ENCODE peak calls at places on chromosomes 4 and X, in seven cellular contexts. One of them, this sample, is unnamed.
A peak's percentile ranks its signal among the peaks of the same experiment; 100 is the strongest.

GRCh38 chr4:25030283-25031076 is at the start of gene LGI2:
- DNase-seq in endothelial cell of umbilical vein: no peak
- DNase-seq in HCT116: no peak
- DNase-seq in GM12878: no peak
- DNase-seq in K562: peak; percentile 30
- DNase-seq in Panc1: no peak
- DNase-seq in HepG2: no peak
- DNase-seq in this sample: peak; percentile 68

GRCh38 chrX:44874481-44875184 is 1.6 kb downstream of the KDM6A start:
- DNase-seq in K562: peak; percentile 31
- DNase-seq in HepG2: no peak
- DNase-seq in HCT116: no peak
- DNase-seq in GM12878: no peak
- DNase-seq in endothelial cell of umbilical vein: peak; percentile 57
- DNase-seq in Panc1: no peak
- DNase-seq in this sample: peak; percentile 35

GRCh38 chr4:53510981-53511380 is 80.3 kb downstream of the LNX1 start:
- DNase-seq in K562: no peak
- DNase-seq in GM12878: no peak
- DNase-seq in HepG2: no peak
- DNase-seq in Panc1: no peak
- DNase-seq in endothelial cell of umbilical vein: no peak
- DNase-seq in HCT116: no peak
- DNase-seq in this sample: no peak

GRCh38 chr4:133390198-133390855 is 241.2 kb downstream of the PCDH10 start:
- DNase-seq in K562: no peak
- DNase-seq in Panc1: no peak
- DNase-seq in HepG2: no peak
- DNase-seq in endothelial cell of umbilical vein: no peak
- DNase-seq in HCT116: no peak
- DNase-seq in GM12878: no peak
- DNase-seq in this sample: no peak

GRCh38 chr4:123784626-123785025 is 388.0 kb downstream of the SPRY1 start:
- DNase-seq in K562: no peak
- DNase-seq in endothelial cell of umbilical vein: no peak
- DNase-seq in HepG2: no peak
- DNase-seq in Panc1: no peak
- DNase-seq in GM12878: no peak
- DNase-seq in HCT116: no peak
- DNase-seq in this sample: no peak

GRCh38 chr4:26175016-26175786 is 145.6 kb upstream of the RBPJ start:
- DNase-seq in HCT116: no peak
- DNase-seq in HepG2: no peak
- DNase-seq in Panc1: no peak
- DNase-seq in endothelial cell of umbilical vein: no peak
- DNase-seq in GM12878: peak; percentile 53
- DNase-seq in K562: no peak
- DNase-seq in this sample: no peak

GRCh38 chr4:140367738-140368137 is 5.7 kb upstream of the SCOC start:
- DNase-seq in Panc1: no peak
- DNase-seq in GM12878: no peak
- DNase-seq in endothelial cell of umbilical vein: peak; percentile 55
- DNase-seq in HepG2: no peak
- DNase-seq in HCT116: peak; percentile 12
- DNase-seq in K562: no peak
- DNase-seq in this sample: no peak

GRCh38 chr4:28555851-28556250 is 1695.2 kb downstream of the STIM2 start:
- DNase-seq in HCT116: no peak
- DNase-seq in Panc1: no peak
- DNase-seq in endothelial cell of umbilical vein: peak; percentile 59
- DNase-seq in HepG2: no peak
- DNase-seq in K562: no peak
- DNase-seq in GM12878: no peak
- DNase-seq in this sample: no peak

DNA sequence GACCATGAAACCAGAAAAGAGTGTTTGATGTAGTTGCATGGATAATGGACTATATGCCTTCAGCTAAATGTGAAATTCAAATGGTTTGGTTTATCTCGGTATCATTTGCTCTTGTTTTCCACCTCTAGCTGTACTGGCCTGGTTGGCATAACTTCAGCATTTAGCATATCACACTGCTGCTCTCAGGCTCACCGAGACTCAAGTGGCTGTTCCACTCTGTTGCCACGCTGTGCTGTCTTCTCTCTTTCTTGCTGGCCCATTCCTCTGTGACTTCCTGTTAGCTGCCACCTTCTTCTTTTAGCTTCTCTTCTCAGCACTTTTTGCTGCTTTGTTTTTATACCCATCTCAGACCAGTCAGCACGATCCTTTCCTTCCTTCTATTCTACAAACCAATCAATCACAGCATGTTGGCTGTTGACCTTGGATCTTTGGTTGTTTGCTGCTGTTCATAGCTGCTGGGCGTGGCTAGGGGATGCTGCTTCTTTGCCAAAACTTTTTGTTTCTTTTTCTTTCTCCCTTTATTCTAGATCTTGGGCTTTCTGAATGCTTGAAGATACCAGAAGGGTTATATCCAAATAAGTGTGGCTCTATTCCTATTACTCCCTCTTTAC is 24.0 kb downstream of the INTS6L start:
- DNase-seq in endothelial cell of umbilical vein: peak; percentile 12
- DNase-seq in Panc1: no peak
- DNase-seq in HepG2: no peak
- DNase-seq in GM12878: no peak
- DNase-seq in K562: no peak
- DNase-seq in HCT116: no peak
- DNase-seq in this sample: no peak
- TF ChIP-seq POLR2AphosphoS5 in endothelial cell of umbilical vein: no peak
- TF ChIP-seq POLR2AphosphoS5 in Panc1: no peak
- TF ChIP-seq POLR2AphosphoS5 in HepG2: no peak
- TF ChIP-seq POLR2AphosphoS5 in GM12878: no peak
- TF ChIP-seq POLR2AphosphoS5 in K562: no peak
- TF ChIP-seq POLR2AphosphoS5 in HCT116: no peak
- TF ChIP-seq POLR2AphosphoS5 in this sample: no peak

GRCh38 chr4:85776579-85776978 is 301.6 kb downstream of the ARHGAP24 start:
- DNase-seq in HCT116: peak; percentile 24
- DNase-seq in HepG2: no peak
- DNase-seq in GM12878: no peak
- DNase-seq in endothelial cell of umbilical vein: peak; percentile 89
- DNase-seq in K562: no peak
- DNase-seq in Panc1: no peak
- DNase-seq in this sample: no peak

GRCh38 chr4:85779165-85779564 is 304.2 kb downstream of the ARHGAP24 start:
- DNase-seq in endothelial cell of umbilical vein: peak; percentile 87
- DNase-seq in GM12878: no peak
- DNase-seq in HepG2: no peak
- DNase-seq in HCT116: no peak
- DNase-seq in K562: no peak
- DNase-seq in Panc1: no peak
- DNase-seq in this sample: no peak

GRCh38 chr4:85778809-85779124 is 303.8 kb downstream of the ARHGAP24 start:
- DNase-seq in HepG2: no peak
- DNase-seq in Panc1: no peak
- DNase-seq in GM12878: no peak
- DNase-seq in HCT116: no peak
- DNase-seq in endothelial cell of umbilical vein: peak; percentile 83
- DNase-seq in K562: no peak
- DNase-seq in this sample: no peak

GRCh38 chr4:85776091-85776490 is 301.1 kb downstream of the ARHGAP24 start:
- DNase-seq in HepG2: no peak
- DNase-seq in GM12878: no peak
- DNase-seq in endothelial cell of umbilical vein: no peak
- DNase-seq in HCT116: no peak
- DNase-seq in Panc1: no peak
- DNase-seq in K562: no peak
- DNase-seq in this sample: no peak

DNA sequence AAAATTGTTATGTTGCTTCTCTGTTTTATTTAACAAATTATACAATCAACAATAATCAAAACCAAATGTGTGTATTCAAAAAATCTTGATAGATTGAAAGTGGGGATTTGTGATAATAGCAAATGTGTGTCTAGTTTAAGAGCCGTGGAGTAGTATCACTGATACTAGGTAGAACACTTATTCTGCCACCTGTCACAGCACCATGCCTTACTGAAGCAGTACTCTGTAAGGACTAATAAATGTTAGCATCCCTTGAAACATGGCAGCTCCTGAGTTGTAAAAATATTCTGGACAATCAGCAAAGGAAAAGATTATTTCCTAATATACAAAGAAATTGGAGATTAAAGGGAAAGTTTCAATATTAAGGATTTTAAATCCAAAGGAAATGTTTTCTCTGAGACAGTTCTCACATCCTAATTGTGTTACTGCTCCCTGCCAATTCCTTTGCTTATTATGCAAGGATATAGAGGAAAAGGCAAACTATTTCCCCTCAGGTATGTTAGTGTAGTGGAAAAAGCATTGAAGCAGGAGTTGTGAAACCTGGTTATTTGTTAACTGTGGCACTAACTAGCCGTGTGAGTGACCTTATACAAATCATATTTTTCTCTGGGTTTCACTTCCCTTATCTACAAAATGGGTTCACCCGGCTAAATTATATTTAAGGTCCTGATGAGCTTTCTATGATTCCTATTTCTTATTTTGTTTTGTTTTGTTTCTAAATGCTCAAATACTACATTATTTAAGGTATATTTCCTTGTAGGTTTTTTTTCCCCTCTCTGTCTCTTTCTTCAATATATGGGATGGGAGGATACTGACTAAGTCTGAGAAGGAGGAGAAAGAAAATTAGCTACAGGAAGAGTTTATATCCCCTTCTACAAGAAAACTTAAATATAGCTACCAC is 303.2 kb downstream of the ARHGAP24 start:
- DNase-seq in endothelial cell of umbilical vein: peak; percentile 73
- DNase-seq in HepG2: no peak
- DNase-seq in Panc1: no peak
- DNase-seq in K562: no peak
- DNase-seq in GM12878: peak; percentile 59
- DNase-seq in HCT116: no peak
- DNase-seq in this sample: no peak
- H3K4me3 ChIP-seq in endothelial cell of umbilical vein: peak overlapping the region; percentile 58
- H3K4me3 ChIP-seq in HepG2: no peak overlapping the region
- H3K4me3 ChIP-seq in Panc1: no peak overlapping the region
- H3K4me3 ChIP-seq in K562: no peak overlapping the region
- H3K4me3 ChIP-seq in GM12878: peak overlapping the region; percentile 9
- H3K4me3 ChIP-seq in HCT116: no peak overlapping the region
- H3K4me3 ChIP-seq in this sample: peak overlapping the region; percentile 19

DNA sequence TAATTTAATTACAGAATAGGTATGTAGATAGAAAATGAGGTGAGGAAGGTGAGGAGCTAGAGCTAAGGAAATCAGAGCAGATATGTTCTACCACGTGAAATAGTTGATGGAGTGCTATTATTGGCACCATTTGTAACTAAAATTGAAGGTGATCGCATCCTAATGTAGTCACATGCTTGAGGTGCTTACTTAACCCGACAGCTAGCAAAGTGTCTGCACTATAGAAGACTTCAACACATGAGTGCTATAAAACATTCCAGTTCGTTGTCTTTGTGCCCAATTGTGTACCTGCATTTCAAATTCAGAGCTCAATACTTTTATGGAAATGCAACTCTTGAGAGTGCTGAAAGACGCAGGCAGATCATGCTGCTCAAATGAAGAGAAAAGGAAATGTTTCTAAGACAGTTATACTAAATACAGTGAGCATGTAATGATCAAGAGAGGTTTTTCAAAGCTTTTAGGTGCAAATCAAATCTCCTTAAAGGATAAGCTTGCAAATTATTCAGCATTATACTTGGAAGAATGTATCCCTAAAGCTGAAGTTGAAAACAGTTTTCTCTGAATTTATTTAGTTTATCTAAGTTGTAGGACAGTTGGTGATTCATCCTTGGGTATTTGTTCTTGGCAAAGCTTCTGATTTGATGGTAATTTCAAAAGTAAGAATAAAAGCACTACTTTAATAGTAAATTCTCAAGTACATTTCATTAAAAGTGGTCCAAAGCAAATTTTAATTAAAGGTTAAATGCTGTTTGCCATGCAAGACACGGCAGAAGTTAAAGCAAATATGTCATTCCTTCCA is 223.9 kb upstream of the EPHA5 start:
- DNase-seq in HCT116: no peak
- DNase-seq in HepG2: no peak
- DNase-seq in Panc1: no peak
- DNase-seq in K562: no peak
- DNase-seq in endothelial cell of umbilical vein: no peak
- DNase-seq in GM12878: no peak
- DNase-seq in this sample: no peak
- TF ChIP-seq POLR2AphosphoS5 in HCT116: no peak
- TF ChIP-seq POLR2AphosphoS5 in HepG2: no peak
- TF ChIP-seq POLR2AphosphoS5 in Panc1: no peak
- TF ChIP-seq POLR2AphosphoS5 in K562: no peak
- TF ChIP-seq POLR2AphosphoS5 in endothelial cell of umbilical vein: no peak
- TF ChIP-seq POLR2AphosphoS5 in GM12878: no peak
- TF ChIP-seq POLR2AphosphoS5 in this sample: no peak

GRCh38 chr4:139170932-139171331 is 6.1 kb downstream of the ELF2 start:
- DNase-seq in HCT116: no peak
- DNase-seq in Panc1: no peak
- DNase-seq in K562: no peak
- DNase-seq in GM12878: no peak
- DNase-seq in HepG2: no peak
- DNase-seq in endothelial cell of umbilical vein: no peak
- DNase-seq in this sample: no peak

GRCh38 chr4:139167774-139168444 is 9.1 kb downstream of the ELF2 start:
- DNase-seq in GM12878: no peak
- DNase-seq in Panc1: no peak
- DNase-seq in endothelial cell of umbilical vein: peak; percentile 36
- DNase-seq in HCT116: peak; percentile 35
- DNase-seq in HepG2: peak; percentile 62
- DNase-seq in K562: peak; percentile 18
- DNase-seq in this sample: no peak

GRCh38 chr4:139176299-139177048 is 544 bp downstream of the ELF2 start:
- DNase-seq in endothelial cell of umbilical vein: peak; percentile 84
- DNase-seq in K562: peak; percentile 76
- DNase-seq in HepG2: peak; percentile 83
- DNase-seq in GM12878: no peak
- DNase-seq in HCT116: peak; percentile 43
- DNase-seq in Panc1: no peak
- DNase-seq in this sample: peak; percentile 91

GRCh38 chr4:139175647-139176298 is 1.2 kb downstream of the ELF2 start:
- DNase-seq in HepG2: no peak
- DNase-seq in endothelial cell of umbilical vein: no peak
- DNase-seq in GM12878: no peak
- DNase-seq in Panc1: no peak
- DNase-seq in HCT116: peak; percentile 22
- DNase-seq in K562: no peak
- DNase-seq in this sample: no peak

DNA sequence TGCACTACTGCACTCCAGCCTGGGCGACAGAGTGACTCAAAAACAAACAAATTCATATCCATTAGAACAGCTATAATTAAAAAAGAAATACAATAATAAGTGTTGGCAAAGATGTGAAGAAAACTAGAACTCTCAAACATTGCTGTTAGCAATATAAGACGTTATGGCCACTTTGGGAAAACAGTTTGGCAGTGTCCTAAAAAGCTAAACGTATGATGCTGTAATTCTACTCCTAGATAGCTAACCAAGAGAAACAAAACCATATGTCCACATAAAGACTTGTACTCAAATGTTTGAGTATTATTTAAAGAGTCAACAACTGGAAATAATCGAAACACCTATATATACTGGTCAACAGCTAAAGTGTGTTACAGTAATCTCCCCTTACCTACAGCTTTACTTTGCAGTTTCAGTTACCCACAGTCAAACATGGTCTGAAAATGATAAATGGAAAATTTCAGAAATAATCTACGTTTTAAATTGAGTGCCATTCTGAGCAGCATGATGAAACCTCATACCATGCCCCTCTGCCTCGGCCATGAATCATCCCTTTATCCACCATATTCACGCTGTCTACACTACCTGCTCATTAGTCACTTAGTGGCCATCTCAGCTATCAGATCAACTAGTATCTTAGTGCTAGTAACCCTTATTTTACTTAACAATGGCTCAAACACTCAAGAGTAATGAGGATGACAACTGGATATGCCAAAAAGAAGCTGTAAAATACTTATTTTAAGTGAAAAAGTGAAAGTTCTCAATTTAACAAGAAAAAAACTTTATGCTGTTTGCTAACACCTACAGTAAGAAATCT is 4.9 kb downstream of the ELF2 start:
- DNase-seq in K562: no peak
- DNase-seq in GM12878: no peak
- DNase-seq in HCT116: no peak
- DNase-seq in endothelial cell of umbilical vein: no peak
- DNase-seq in Panc1: no peak
- DNase-seq in HepG2: peak; percentile 21
- DNase-seq in this sample: no peak
- H3K4me3 ChIP-seq in K562: no peak overlapping the region
- H3K4me3 ChIP-seq in GM12878: no peak overlapping the region
- H3K4me3 ChIP-seq in HCT116: peak overlapping the region; percentile 14
- H3K4me3 ChIP-seq in endothelial cell of umbilical vein: no peak overlapping the region
- H3K4me3 ChIP-seq in Panc1: no peak overlapping the region
- H3K4me3 ChIP-seq in HepG2: no peak overlapping the region
- H3K4me3 ChIP-seq in this sample: no peak overlapping the region